ENCODE peak calls at places on chromosomes 11 and 22, in seven cellular contexts. Q, P, S, O, M, I and U are unnamed samples.

GRCh38 chr11:84089072-84090057 is 803.2 kb upstream of the CCDC90B start:
- DNase-seq in P (no peak), I (no peak), S (no peak), O (no peak), M (no peak), Q (no peak), U (no peak)

GRCh38 chr11:45892856-45893255 is 7.4 kb downstream of the MAPK8IP1 start:
- DNase-seq in M (no peak), O (no peak), S (no peak), Q (no peak), P (no peak), I (no peak), U (no peak)

GRCh38 chr11:10807629-10808552 is 835 bp downstream of the EIF4G2 start:
- DNase-seq in I (peak), M (no peak), S (peak), O (peak), P (peak), Q (peak), U (no peak)

GRCh38 chr22:43066134-43066533 is 23.1 kb downstream of the TTLL1 start:
- DNase-seq in S (no peak), M (no peak), Q (no peak), P (no peak), O (no peak), I (no peak), U (no peak)

GRCh38 chr22:28171135-28171534 is 252.1 kb upstream of the PITPNB start:
- DNase-seq in O (no peak), P (no peak), I (peak), M (no peak), S (no peak), Q (no peak), U (no peak)

GRCh38 chr11:116473790-116474346 is 298.9 kb downstream of the BUD13 start:
- DNase-seq in Q (no peak), O (no peak), P (no peak), S (no peak), I (no peak), M (no peak), U (no peak)

GRCh38 chr11:72306186-72306585 is 62.2 kb upstream of the PHOX2A start:
- DNase-seq in I (no peak), Q (no peak), O (no peak), S (no peak), M (no peak), P (no peak), U (no peak)

GRCh38 chr11:16011396-16011795 is 344.9 kb downstream of the SOX6 start:
- DNase-seq in Q (no peak), M (no peak), I (no peak), O (no peak), S (no peak), P (no peak), U (no peak)

GRCh38 chr22:50422961-50423815 is 51.6 kb downstream of the SBF1 start:
- DNase-seq in M (no peak), O (peak), Q (no peak), P (no peak), I (no peak), S (no peak), U (no peak)

GRCh38 chr11:128232588-128232987 is 354.8 kb downstream of the ETS1 start:
- DNase-seq in M (no peak), S (no peak), Q (no peak), P (no peak), I (no peak), O (no peak), U (no peak)

GRCh38 chr11:13831707-13832106 is 130.8 kb upstream of the SPON1 start:
- DNase-seq in Q (no peak), O (no peak), I (no peak), S (no peak), P (no peak), M (no peak), U (no peak)

GRCh38 chr11:91859666-91860065 is 365.0 kb upstream of the FAT3 start:
- DNase-seq in Q (no peak), P (no peak), I (no peak), M (no peak), O (no peak), S (no peak), U (no peak)

GRCh38 chr11:67438121-67438902 is 830 bp upstream of the PTPRCAP start:
- DNase-seq in P (no peak), M (no peak), S (peak), O (peak), I (no peak), Q (no peak), U (no peak)